ENCODE peak calls at places on chromosomes 11 and 22, in six cellular contexts. T is spleen, V is WTC11, H is GM06990, U is nephron progenitor cell, J is H9. Z is an unnamed sample.

GRCh38 chr22:46056169-46057041 is 79.4 kb upstream of the WNT7B start:
- DNase-seq in J (no peak), V (peak), H (no peak), T (peak), U (no peak), Z (no peak)

GRCh38 chr11:116515666-116516184 is 257.1 kb downstream of the BUD13 start:
- DNase-seq in H (no peak), J (peak), U (peak), T (no peak), V (no peak), Z (no peak)

GRCh38 chr11:102197759-102198158 is 87.5 kb downstream of the YAP1 start:
- DNase-seq in V (peak), T (no peak), J (peak), H (no peak), U (peak), Z (no peak)

GRCh38 chr11:67664696-67665536 is 9.5 kb downstream of the ALDH3B2 start:
- DNase-seq in V (no peak), H (no peak), T (no peak), J (no peak), U (no peak), Z (no peak)

GRCh38 chr11:30488304-30488998 is 97.7 kb downstream of the MPPED2 start:
- DNase-seq in J (no peak), V (no peak), T (no peak), H (no peak), U (no peak), Z (no peak)

GRCh38 chr22:49325531-49326395 is 501.9 kb downstream of the BRD1 start:
- DNase-seq in J (no peak), T (peak), H (no peak), U (no peak), V (no peak), Z (no peak)

GRCh38 chr11:113663567-113663966 is 42.5 kb downstream of the TMPRSS5 start:
- DNase-seq in H (no peak), U (no peak), J (no peak), T (no peak), V (no peak), Z (no peak)

GRCh38 chr22:45626198-45626651 is 45.4 kb upstream of the ATXN10 start:
- DNase-seq in H (no peak), U (no peak), V (no peak), J (no peak), T (peak), Z (no peak)

GRCh38 chr11:65503923-65504670 is 5.3 kb downstream of the MALAT1 start:
- DNase-seq in H (no peak), T (no peak), J (no peak), V (no peak), U (no peak), Z (peak)

GRCh38 chr11:67505605-67506396 is 638 bp upstream of the PITPNM1 start:
- DNase-seq in J (peak), H (peak), V (peak), T (peak), U (peak), Z (peak)

GRCh38 chr11:43410394-43410793 is 51.7 kb downstream of the TTC17 start:
- DNase-seq in T (no peak), U (no peak), V (no peak), J (no peak), H (no peak), Z (no peak)

GRCh38 chr22:50624347-50625130 is 3.4 kb downstream of the ARSA start:
- DNase-seq in H (no peak), T (peak), V (no peak), U (no peak), J (no peak), Z (no peak)

GRCh38 chr11:124331873-124332272 is 11.9 kb upstream of the OR8D2 start:
- DNase-seq in J (no peak), H (no peak), V (no peak), U (no peak), T (no peak), Z (no peak)

GRCh38 chr11:10899542-10899830 is 41.6 kb upstream of the ZBED5 start:
- DNase-seq in T (no peak), V (no peak), H (no peak), J (no peak), U (no peak), Z (no peak)

GRCh38 chr22:40323681-40324083 is 22.6 kb upstream of the ADSL start:
- DNase-seq in J (no peak), T (no peak), H (no peak), V (no peak), U (no peak), Z (no peak)

GRCh38 chr11:102286292-102286691 is 31.0 kb upstream of the BIRC3 start:
- DNase-seq in T (no peak), U (no peak), H (no peak), V (no peak), J (no peak), Z (no peak)

GRCh38 chr11:65589444-65590239 is 6.0 kb downstream of the KCNK7 start:
- DNase-seq in U (no peak), H (peak), J (no peak), T (peak), V (no peak), Z (no peak)

GRCh38 chr22:23608583-23608982 is 23.5 kb downstream of the DRICH1 start:
- DNase-seq in U (peak), J (peak), V (peak), H (no peak), T (no peak), Z (no peak)

GRCh38 chr11:26841818-26842457 is 120.1 kb upstream of the SLC5A12 start:
- DNase-seq in V (no peak), U (no peak), H (no peak), J (no peak), T (no peak), Z (no peak)

GRCh38 chr11:77705195-77705876 is 67.7 kb upstream of the CLNS1A start:
- DNase-seq in J (no peak), H (no peak), T (no peak), V (no peak), U (no peak), Z (no peak)

GRCh38 chr11:40274017-40274416 is 1185.4 kb downstream of the LRRC4C start:
- DNase-seq in T (no peak), V (no peak), H (no peak), J (no peak), U (no peak), Z (no peak)

GRCh38 chr22:19885841-19886592 is 31.3 kb upstream of the GNB1L start:
- DNase-seq in V (peak), U (no peak), T (peak), H (no peak), J (no peak), Z (no peak)

DNA sequence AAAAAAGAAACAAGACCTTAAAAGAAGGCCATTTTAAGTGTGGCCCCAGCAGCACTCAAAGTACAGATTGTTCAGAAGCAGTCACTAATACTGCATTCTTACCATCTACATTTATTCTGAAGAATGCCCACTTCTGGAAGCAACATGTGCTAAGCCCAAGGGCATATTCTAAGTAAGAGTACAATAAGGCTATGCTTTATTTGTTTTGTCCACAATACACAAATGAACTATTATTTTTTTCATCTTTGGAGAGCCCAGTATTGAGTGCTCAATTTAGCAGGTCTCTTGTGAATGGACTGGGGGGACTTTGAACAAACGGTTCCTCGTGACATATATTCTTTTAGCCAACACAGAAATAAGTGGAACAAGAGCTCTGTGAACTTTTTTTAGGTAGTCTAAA is 191.4 kb upstream of the CHORDC1 start:
- DNase-seq in T (no peak), J (no peak), U (no peak), H (no peak), V (no peak), Z (no peak)
- TF ChIP-seq CTCF in T (no peak), J (no peak), U (no peak), H (no peak), V (no peak), Z (no peak)

GRCh38 chr11:117910941-117911630 is 18.1 kb downstream of the TMPRSS13 start:
- DNase-seq in J (peak), V (no peak), T (peak), U (no peak), H (no peak), Z (peak)

GRCh38 chr11:117911694-117912093 is 17.5 kb downstream of the TMPRSS13 start:
- DNase-seq in U (no peak), J (peak), V (no peak), H (no peak), T (no peak), Z (no peak)

GRCh38 chr11:117909611-117910382 is 19.4 kb downstream of the TMPRSS13 start:
- DNase-seq in U (no peak), T (peak), J (no peak), V (no peak), H (no peak), Z (no peak)

GRCh38 chr11:117908959-117909610 is 20.1 kb downstream of the TMPRSS13 start:
- DNase-seq in U (no peak), T (no peak), V (no peak), J (peak), H (no peak), Z (no peak)

GRCh38 chr11:117910525-117910924 is 18.7 kb downstream of the TMPRSS13 start:
- DNase-seq in V (no peak), T (no peak), H (no peak), J (no peak), U (no peak), Z (no peak)
- TF ChIP-seq CTCF in V (no peak), T (no peak), H (no peak), J (peak), U (no peak), Z (no peak)

GRCh38 chr11:9760180-9760550 is 96.3 kb downstream of the SWAP70 start:
- DNase-seq in V (no peak), T (no peak), H (no peak), J (no peak), U (no peak), Z (no peak)
- TF ChIP-seq CTCF in V (no peak), T (no peak), H (no peak), J (no peak), U (no peak), Z (no peak)

DNA sequence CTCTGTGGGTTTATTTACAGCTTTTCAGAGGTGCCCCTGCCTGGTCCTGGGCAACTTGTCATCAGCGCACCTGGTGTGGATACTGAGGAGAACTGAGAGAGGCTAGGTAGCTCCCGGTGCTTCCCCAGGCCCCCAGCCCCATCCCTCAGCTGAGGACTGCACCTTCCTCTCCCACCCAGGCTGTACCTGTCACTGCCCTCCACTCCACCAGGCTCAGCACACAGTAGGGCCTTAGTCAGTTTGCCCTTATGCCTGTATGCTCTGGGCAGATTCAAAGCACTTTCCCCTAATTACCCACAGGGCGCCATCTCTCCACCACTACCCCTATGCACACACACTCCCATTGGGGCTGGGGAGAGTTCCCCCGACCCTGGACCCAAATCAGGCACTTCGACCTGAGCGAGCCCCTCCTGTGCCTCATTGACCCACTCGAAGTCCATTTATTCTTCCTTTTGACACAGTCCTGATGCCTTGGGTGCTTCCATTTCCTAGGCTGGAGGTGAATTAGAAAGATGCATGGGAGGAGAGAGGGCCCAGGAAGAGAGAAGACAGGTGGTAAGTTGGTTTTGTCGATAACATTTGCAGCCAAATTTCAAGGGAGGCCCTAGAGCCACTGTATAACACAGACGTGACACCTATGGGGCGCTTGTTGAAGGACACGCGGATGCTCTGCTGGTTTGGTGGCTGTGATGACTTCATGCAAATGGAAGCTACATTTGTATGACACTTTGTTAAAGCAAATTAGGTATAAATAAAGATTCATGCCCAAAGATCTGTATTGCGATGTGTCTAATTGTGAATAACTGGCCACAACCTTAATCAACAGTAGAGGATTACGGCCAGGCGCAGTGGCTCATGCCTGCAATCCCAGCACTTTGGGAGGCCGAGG is 13.8 kb upstream of the PICK1 start:
- DNase-seq in H (no peak), U (no peak), V (no peak), J (no peak), T (no peak), Z (no peak)
- TF ChIP-seq CTCF in H (no peak), U (no peak), V (no peak), J (no peak), T (no peak), Z (no peak)

DNA sequence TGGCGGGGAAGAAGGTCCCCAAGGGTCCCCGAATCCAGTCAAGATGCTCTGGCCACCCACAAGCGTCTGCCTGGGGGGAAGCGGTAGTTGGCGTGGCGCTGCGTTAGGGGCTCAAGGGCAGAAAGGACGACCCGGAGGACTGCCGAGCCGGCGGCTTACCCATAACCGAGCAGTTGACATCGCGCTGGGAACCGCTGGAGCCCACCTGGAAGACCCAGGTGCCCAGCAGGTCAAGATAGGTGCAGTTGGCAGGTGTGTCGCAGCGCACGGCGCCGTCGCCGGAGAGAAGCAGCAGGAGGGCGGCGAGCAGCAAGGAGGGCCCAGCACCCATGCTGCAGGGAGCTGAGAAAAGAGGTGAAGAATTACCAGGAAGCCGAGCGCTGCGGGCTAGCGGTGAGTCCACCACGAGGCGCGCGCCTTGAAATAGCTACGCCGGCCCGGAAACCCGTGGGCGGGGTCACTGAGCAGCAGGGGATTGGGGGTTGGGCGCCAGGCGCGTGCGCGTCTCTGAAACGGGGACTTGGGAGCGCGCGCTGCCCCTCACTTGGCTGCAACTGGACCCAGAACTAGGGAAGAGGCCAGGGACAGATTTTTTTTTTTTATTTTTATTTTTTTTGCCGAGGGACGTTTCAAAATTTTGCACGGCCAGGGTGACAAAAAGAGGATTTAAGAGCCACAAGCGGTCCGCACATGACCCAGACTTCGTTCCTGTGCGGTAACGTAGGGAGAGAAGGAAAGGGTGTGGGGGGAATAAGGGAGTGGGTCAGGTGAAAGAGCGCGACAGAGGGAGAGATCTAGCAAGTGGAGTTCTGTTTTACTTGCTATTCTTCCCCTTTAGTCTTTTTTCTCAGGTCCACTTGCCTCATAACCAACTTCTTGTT is at the start of gene CTSC:
- DNase-seq in V (peak), H (peak), U (peak), T (peak), J (peak), Z (peak)
- TF ChIP-seq CTCF in V (no peak), H (no peak), U (no peak), T (no peak), J (no peak), Z (no peak)

DNA sequence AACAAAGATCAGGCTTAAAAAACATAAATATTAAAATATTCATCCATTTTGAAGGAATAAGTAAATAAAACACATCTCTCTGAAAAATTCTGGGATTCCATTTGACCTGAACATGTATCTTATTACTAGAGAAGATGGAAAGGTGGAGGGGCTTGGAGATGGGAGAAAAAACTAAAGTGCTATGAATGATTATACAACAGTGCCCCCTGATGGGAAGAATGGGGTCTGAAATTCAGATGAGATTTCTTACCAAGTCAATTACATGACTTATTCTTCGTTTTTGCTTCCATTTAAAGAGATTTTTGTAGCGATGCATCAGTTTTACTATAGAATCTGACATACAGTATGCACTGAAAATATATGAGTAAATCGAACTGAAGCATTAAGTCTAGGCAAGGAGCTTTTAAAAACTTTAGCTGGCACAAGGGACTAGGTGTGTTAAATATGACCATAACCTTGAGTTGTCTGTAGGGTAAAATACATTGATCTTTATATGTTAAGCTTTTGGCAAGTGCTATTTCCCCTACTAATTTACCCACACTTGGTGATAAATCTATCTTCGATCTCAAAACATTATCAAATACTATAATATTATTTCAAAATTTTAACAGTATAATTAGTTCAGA is 718.8 kb downstream of the CNTN5 start:
- DNase-seq in J (no peak), U (peak), H (no peak), T (no peak), V (no peak), Z (no peak)
- TF ChIP-seq CTCF in J (peak), U (peak), H (peak), T (no peak), V (peak), Z (peak)